ENCODE peak calls at places on chromosomes 5 and 9, in five cellular contexts. H is spleen, Q is A673, U is adrenal gland, V is mesendoderm. A is an unnamed sample.

GRCh38 chr5:31990701-31991110 is 183.4 kb downstream of the GOLPH3 start:
- DNase-seq in H (peak; percentile 15), Q (no peak), U (no peak), V (no peak), A (no peak)

GRCh38 chr9:84597131-84597530 is 72.4 kb upstream of the NTRK2 start:
- DNase-seq in H (no peak), Q (no peak), U (peak; percentile 1), V (no peak), A (no peak)

GRCh38 chr5:78779771-78780616 is 131.4 kb upstream of the LHFPL2 start:
- DNase-seq in H (no peak), Q (peak; percentile 54), U (no peak), V (peak; percentile 41), A (no peak)

GRCh38 chr5:26828294-26828693 is 210.1 kb downstream of the CDH9 start:
- DNase-seq in H (no peak), Q (no peak), U (no peak), V (no peak), A (no peak)

GRCh38 chr9:122446819-122447484 is 30.8 kb downstream of the OR1J1 start:
- DNase-seq in H (no peak), Q (no peak), U (no peak), V (no peak), A (no peak)

GRCh38 chr9:118595719-118596305 is 773.4 kb downstream of the BRINP1 start:
- DNase-seq in H (no peak), Q (peak; percentile 22), U (peak; percentile 16), V (peak; percentile 83), A (peak; percentile 59)

GRCh38 chr9:4295160-4295559 is 4.7 kb downstream of the GLIS3 start:
- DNase-seq in H (no peak), Q (no peak), U (no peak), V (no peak), A (no peak)

GRCh38 chr9:134585021-134585561 is 56.5 kb upstream of the COL5A1 start:
- DNase-seq in H (no peak), Q (no peak), U (no peak), V (no peak), A (no peak)

GRCh38 chr5:95709967-95710650 is 21.0 kb upstream of the RHOBTB3 start:
- DNase-seq in H (no peak), Q (no peak), U (peak; percentile 72), V (peak; percentile 98), A (peak; percentile 85)

GRCh38 chr9:92736816-92737606 is 27.6 kb downstream of the BICD2 start:
- DNase-seq in H (peak; percentile 36), Q (no peak), U (no peak), V (no peak), A (no peak)

GRCh38 chr5:51095481-51095880 is 287.8 kb upstream of the ISL1 start:
- DNase-seq in H (no peak), Q (peak; percentile 55), U (no peak), V (peak; percentile 64), A (no peak)

GRCh38 chr5:82812575-82812974 is 264.6 kb downstream of the TMEM167A start:
- DNase-seq in H (no peak), Q (no peak), U (no peak), V (no peak), A (no peak)

GRCh38 chr9:110058304-110058953 is 149.5 kb downstream of the C9orf152 start:
- DNase-seq in H (no peak), Q (peak; percentile 65), U (peak; percentile 67), V (peak; percentile 92), A (peak; percentile 54)

GRCh38 chr5:153781325-153781724 is 257.4 kb downstream of the FAM114A2 start:
- DNase-seq in H (no peak), Q (no peak), U (no peak), V (peak; percentile 87), A (no peak)

GRCh38 chr5:124746252-124746915 is at the start of gene ZNF608:
- DNase-seq in H (no peak), Q (peak; percentile 61), U (peak; percentile 57), V (peak; percentile 75), A (peak; percentile 48)

GRCh38 chr5:78964889-78965288 is 20.2 kb downstream of the ARSB start:
- DNase-seq in H (no peak), Q (peak; percentile 66), U (peak; percentile 35), V (peak; percentile 74), A (no peak)

GRCh38 chr5:97171703-97172102 is 11.3 kb downstream of the RIOK2 start:
- DNase-seq in H (no peak), Q (no peak), U (no peak), V (no peak), A (no peak)

GRCh38 chr9:35912791-35913400 is 3.6 kb downstream of the SPAAR start:
- DNase-seq in H (no peak), Q (no peak), U (no peak), V (no peak), A (no peak)

GRCh38 chr5:96219580-96220281 is 213.3 kb downstream of the PCSK1 start:
- DNase-seq in H (no peak), Q (no peak), U (no peak), V (peak; percentile 10), A (no peak)

GRCh38 chr9:131361202-131361833 is 32.6 kb upstream of the PRRC2B start:
- DNase-seq in H (peak; percentile 72), Q (no peak), U (peak; percentile 47), V (no peak), A (no peak)

GRCh38 chr9:129629251-129629650 is 3.3 kb downstream of the NTMT1 start:
- DNase-seq in H (no peak), Q (no peak), U (no peak), V (no peak), A (peak; percentile 84)

GRCh38 chr9:129626079-129626943 is at the start of gene NTMT1:
- DNase-seq in H (peak; percentile 96), Q (peak; percentile 88), U (peak; percentile 90), V (peak; percentile 85), A (peak; percentile 93)

GRCh38 chr9:129628709-129629108 is 2.7 kb downstream of the NTMT1 start:
- DNase-seq in H (no peak), Q (no peak), U (peak; percentile 62), V (no peak), A (peak; percentile 31)

GRCh38 chr9:129626944-129627297 is 958 bp downstream of the NTMT1 start:
- DNase-seq in H (no peak), Q (peak; percentile 71), U (no peak), V (peak; percentile 77), A (no peak)

DNA sequence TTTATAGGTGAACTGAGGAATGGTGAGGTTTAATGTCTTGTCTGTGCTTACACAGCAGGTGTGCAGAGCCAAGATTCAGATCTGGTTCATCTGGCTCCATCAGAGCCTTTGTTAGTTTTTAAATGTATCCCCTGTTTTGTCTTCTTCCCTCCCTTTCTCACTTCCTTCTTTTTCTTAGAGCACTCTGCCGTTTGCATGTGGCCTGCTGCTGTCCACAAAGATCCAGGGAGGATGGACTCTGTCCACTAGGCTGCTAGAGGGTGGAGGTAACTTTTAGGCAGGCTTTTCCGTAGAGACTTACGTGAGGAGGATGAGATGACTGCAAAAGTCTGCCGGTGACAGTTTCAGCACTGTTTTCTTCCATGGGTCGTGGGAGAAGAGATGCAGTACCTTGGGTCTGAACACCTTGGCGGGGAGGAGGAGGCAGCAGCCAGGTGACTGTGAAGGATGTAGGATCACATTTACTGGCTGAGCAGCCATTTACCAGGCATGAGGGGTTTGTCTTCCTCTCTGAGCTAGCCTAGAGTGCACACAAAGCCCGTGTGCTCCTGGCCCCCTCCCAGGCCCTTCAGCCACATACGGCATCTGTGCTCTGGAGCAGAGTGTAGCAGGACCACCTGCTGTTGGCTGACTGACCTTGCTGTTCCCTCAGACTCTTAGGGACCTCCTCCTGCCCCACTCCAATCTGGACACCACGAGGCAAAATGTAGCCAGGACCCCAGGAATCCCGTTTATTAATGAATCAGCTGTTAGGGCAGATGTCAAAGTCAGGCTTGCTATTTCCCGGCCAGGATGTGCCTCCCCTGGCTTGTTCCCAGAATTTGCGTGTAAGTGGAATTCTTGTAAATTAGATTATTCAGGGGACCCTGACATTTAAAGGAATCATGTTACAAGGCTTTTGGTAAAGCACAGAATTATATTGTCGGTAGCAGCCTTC is 1.9 kb downstream of the NTMT1 start:
- DNase-seq in H (no peak), Q (peak; percentile 37), U (peak; percentile 72), V (no peak), A (no peak)
- H3K4me1 ChIP-seq in H (peaks cover 83% of the 10 kb centered on the region), Q (peaks cover 40% of the 10 kb centered on the region), U (peaks cover 38% of the 10 kb centered on the region), V (peaks cover 11% of the 10 kb centered on the region), A (peaks cover 53% of the 10 kb centered on the region)

GRCh38 chr5:54146390-54146789 is 164.0 kb downstream of the ARL15 start:
- DNase-seq in H (no peak), Q (no peak), U (no peak), V (no peak), A (no peak)

GRCh38 chr5:54150841-54151240 is 159.5 kb downstream of the ARL15 start:
- DNase-seq in H (no peak), Q (no peak), U (no peak), V (peak; percentile 63), A (no peak)

GRCh38 chr5:54146906-54147305 is 163.5 kb downstream of the ARL15 start:
- DNase-seq in H (no peak), Q (no peak), U (no peak), V (no peak), A (no peak)

GRCh38 chr5:54148858-54149257 is 161.5 kb downstream of the ARL15 start:
- DNase-seq in H (no peak), Q (no peak), U (no peak), V (no peak), A (no peak)

DNA sequence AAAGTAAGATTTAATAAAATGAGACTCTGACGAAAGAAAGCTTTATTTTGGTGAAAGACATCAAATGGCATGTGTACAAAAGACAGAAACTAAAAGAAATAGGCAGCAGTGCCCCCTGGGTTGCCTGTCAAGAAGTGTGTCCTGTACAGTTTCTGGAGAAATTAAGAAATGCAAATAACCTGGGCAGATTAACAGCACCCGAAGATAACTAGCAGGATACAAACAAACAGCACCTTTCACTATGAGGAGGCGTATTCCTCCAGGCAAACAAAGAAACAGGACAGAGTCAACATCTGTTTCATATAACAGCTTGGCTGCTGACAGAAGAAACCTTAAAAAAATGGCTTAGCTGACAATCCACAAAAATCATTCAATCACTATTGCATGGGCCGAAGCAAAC is 162.3 kb downstream of the ARL15 start:
- DNase-seq in H (no peak), Q (peak; percentile 2), U (no peak), V (no peak), A (no peak)
- H3K4me3 ChIP-seq in H (no peak overlapping the region), Q (no peak overlapping the region), U (no peak overlapping the region), V (no peak overlapping the region), A (no peak overlapping the region)

DNA sequence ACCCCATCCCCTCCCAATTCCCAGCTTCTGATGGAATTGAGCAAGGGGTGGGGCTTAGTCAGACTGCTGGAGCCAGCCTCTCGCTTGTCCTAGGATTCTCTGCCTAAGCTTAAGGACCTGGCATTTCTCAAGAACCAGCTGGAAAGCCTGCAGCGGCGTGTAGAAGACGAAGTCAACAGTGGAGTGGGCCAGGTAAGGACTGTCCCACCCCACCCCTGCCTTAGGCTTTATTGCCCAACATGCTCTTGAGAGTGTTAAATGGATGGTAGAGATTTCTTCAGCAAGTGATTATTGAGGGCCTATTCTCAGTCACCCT is 1.1 kb downstream of the SLC35A4 start:
- DNase-seq in H (no peak), Q (no peak), U (peak; percentile 41), V (peak; percentile 44), A (no peak)
- H3K4me1 ChIP-seq in H (peaks cover 75% of the 10 kb centered on the region), Q (peaks cover 15% of the 10 kb centered on the region), U (peaks cover 29% of the 10 kb centered on the region), V (peaks cover 14% of the 10 kb centered on the region), A (peaks cover 38% of the 10 kb centered on the region)

DNA sequence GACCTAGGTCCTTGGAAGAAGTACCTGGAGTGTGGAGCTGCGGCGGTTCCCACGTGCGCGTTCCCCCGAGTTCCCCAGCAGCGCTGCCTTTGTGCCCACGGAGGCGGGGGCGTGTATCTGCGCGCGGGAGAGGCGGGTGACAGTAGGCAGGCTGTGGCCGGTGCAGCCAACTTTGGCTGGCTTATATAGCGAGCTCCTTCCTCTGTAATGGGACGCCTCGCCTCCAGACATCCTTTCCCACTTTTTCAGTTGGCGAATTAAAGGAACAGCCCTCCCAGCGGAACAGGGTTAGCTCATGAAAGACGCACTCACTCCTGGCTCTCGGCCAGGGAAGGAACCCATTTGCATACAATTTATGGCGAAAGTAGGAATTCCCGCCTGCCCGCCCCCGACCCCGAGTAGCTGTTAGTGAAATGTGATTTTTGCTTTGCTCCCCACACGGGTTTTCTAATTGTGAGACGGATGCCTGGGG is at the start of gene TNC:
- DNase-seq in H (peak; percentile 67), Q (peak; percentile 96), U (peak; percentile 46), V (peak; percentile 96), A (peak; percentile 38)
- H3K4me3 ChIP-seq in H (peak within 1 kb of the TSS; percentile 14), Q (peak within 1 kb of the TSS; percentile 52), U (no peak within 1 kb of the TSS), V (peak within 1 kb of the TSS; percentile 46), A (peak within 1 kb of the TSS; percentile 10)